ENCODE peak calls at places on chromosomes 12 and 14, in seven cellular contexts. S, O, R, L, C, T and M are unnamed samples.

GRCh38 chr12:89236748-89237428 is 115.4 kb downstream of the DUSP6 start:
- DNase-seq in S (no peak), L (no peak), C (peak; percentile 35), R (no peak), T (no peak), O (no peak), M (no peak)

GRCh38 chr12:124898200-124898950 is 16.1 kb downstream of the UBC start:
- DNase-seq in S (peak; percentile 64), T (no peak), C (peak; percentile 49), L (peak; percentile 38), O (peak; percentile 40), R (peak; percentile 40), M (peak; percentile 88)

GRCh38 chr12:84497819-84498218 is 414.8 kb downstream of the SLC6A15 start:
- DNase-seq in O (peak; percentile 27), L (no peak), T (no peak), S (no peak), R (no peak), C (no peak), M (no peak)

GRCh38 chr12:31629756-31630732 is 29.4 kb upstream of the ETFBKMT start:
- DNase-seq in O (peak; percentile 85), R (no peak), L (no peak), S (no peak), C (no peak), T (no peak), M (no peak)

GRCh38 chr12:107684990-107685359 is 624 bp upstream of the PWP1 start:
- DNase-seq in O (peak; percentile 35), S (no peak), C (peak; percentile 12), R (no peak), T (no peak), L (no peak), M (no peak)

GRCh38 chr12:54352022-54352531 is 12.2 kb downstream of the GPR84 start:
- DNase-seq in O (peak; percentile 46), R (no peak), L (no peak), T (peak; percentile 29), C (peak; percentile 42), S (no peak), M (no peak)

GRCh38 chr12:89779090-89779489 is 70.5 kb upstream of the ATP2B1 start:
- DNase-seq in C (no peak), S (no peak), T (no peak), L (no peak), R (no peak), O (no peak), M (no peak)

GRCh38 chr14:51774209-51774608 is 86.2 kb upstream of the GNG2 start:
- DNase-seq in R (no peak), C (no peak), L (no peak), O (no peak), S (no peak), T (no peak), M (no peak)

GRCh38 chr14:91356218-91356763 is 61.3 kb downstream of the CCDC88C start:
- DNase-seq in T (no peak), R (no peak), S (no peak), O (no peak), L (no peak), C (no peak), M (no peak)

GRCh38 chr12:4991373-4991772 is 52.3 kb upstream of the KCNA5 start:
- DNase-seq in R (no peak), T (no peak), C (no peak), L (no peak), S (no peak), O (no peak), M (no peak)

GRCh38 chr14:66662374-66662773 is 154.4 kb downstream of the GPHN start:
- DNase-seq in T (no peak), L (no peak), R (no peak), S (no peak), O (peak; percentile 34), C (peak; percentile 26), M (no peak)